ENCODE peak calls at places on chromosomes 6 and 20, in five cellular contexts. One of them, this sample, is unnamed.

GRCh38 chr20:54382419-54382818 is 93.0 kb upstream of the DOK5 start:
- DNase-seq in endothelial cell of umbilical vein: no peak
- DNase-seq in GM12878: no peak
- DNase-seq in K562: no peak
- DNase-seq in A549: no peak
- DNase-seq in this sample: no peak

GRCh38 chr6:157219201-157220200 is 103.8 kb downstream of the TMEM242 start:
- DNase-seq in GM12878: no peak
- DNase-seq in A549: no peak
- DNase-seq in K562: peak; percentile 32
- DNase-seq in endothelial cell of umbilical vein: no peak
- DNase-seq in this sample: peak; percentile 56

GRCh38 chr6:139882977-139883728 is 508.7 kb upstream of the CITED2 start:
- DNase-seq in K562: no peak
- DNase-seq in A549: no peak
- DNase-seq in endothelial cell of umbilical vein: peak; percentile 47
- DNase-seq in GM12878: no peak
- DNase-seq in this sample: peak; percentile 21

GRCh38 chr6:90347411-90347841 is 50.8 kb upstream of the BACH2 start:
- DNase-seq in A549: no peak
- DNase-seq in K562: no peak
- DNase-seq in endothelial cell of umbilical vein: no peak
- DNase-seq in GM12878: no peak
- DNase-seq in this sample: peak; percentile 5

GRCh38 chr6:113068569-113068968 is 721.4 kb downstream of the RFPL4B start:
- DNase-seq in A549: no peak
- DNase-seq in GM12878: no peak
- DNase-seq in endothelial cell of umbilical vein: no peak
- DNase-seq in K562: no peak
- DNase-seq in this sample: no peak

GRCh38 chr20:2652724-2653510 is 485 bp downstream of the NOP56 start:
- DNase-seq in A549: no peak
- DNase-seq in K562: no peak
- DNase-seq in GM12878: no peak
- DNase-seq in endothelial cell of umbilical vein: no peak
- DNase-seq in this sample: peak; percentile 32

GRCh38 chr6:4672772-4673171 is 103.4 kb upstream of the CDYL start:
- DNase-seq in endothelial cell of umbilical vein: peak; percentile 24
- DNase-seq in K562: no peak
- DNase-seq in GM12878: no peak
- DNase-seq in A549: no peak
- DNase-seq in this sample: no peak

GRCh38 chr6:124881898-124882579 is 80.2 kb upstream of the RNF217 start:
- DNase-seq in A549: peak; percentile 47
- DNase-seq in K562: no peak
- DNase-seq in GM12878: no peak
- DNase-seq in endothelial cell of umbilical vein: peak; percentile 11
- DNase-seq in this sample: no peak

GRCh38 chr6:100573169-100573568 is 108.4 kb upstream of the SIM1 start:
- DNase-seq in endothelial cell of umbilical vein: peak; percentile 54
- DNase-seq in GM12878: no peak
- DNase-seq in A549: peak; percentile 18
- DNase-seq in K562: peak; percentile 16
- DNase-seq in this sample: peak; percentile 36

GRCh38 chr20:9040874-9041524 is 27.9 kb upstream of the PLCB4 start:
- DNase-seq in A549: no peak
- DNase-seq in endothelial cell of umbilical vein: no peak
- DNase-seq in K562: peak; percentile 35
- DNase-seq in GM12878: no peak
- DNase-seq in this sample: no peak

GRCh38 chr6:1916334-1916985 is 306.7 kb downstream of the FOXC1 start:
- DNase-seq in endothelial cell of umbilical vein: peak; percentile 34
- DNase-seq in GM12878: no peak
- DNase-seq in A549: no peak
- DNase-seq in K562: no peak
- DNase-seq in this sample: no peak

GRCh38 chr6:52512199-52512598 is 64.7 kb downstream of the TRAM2 start:
- DNase-seq in GM12878: no peak
- DNase-seq in endothelial cell of umbilical vein: peak; percentile 92
- DNase-seq in K562: peak; percentile 65
- DNase-seq in A549: peak; percentile 18
- DNase-seq in this sample: no peak

GRCh38 chr6:18031680-18032256 is 44.3 kb upstream of the KIF13A start:
- DNase-seq in endothelial cell of umbilical vein: no peak
- DNase-seq in A549: no peak
- DNase-seq in K562: no peak
- DNase-seq in GM12878: no peak
- DNase-seq in this sample: no peak

GRCh38 chr20:41956316-41957050 is 338.3 kb upstream of the CHD6 start:
- DNase-seq in GM12878: no peak
- DNase-seq in A549: peak; percentile 21
- DNase-seq in K562: peak; percentile 50
- DNase-seq in endothelial cell of umbilical vein: peak; percentile 31
- DNase-seq in this sample: peak; percentile 49

GRCh38 chr6:67287566-67287965 is 1347.5 kb upstream of the ADGRB3 start:
- DNase-seq in A549: no peak
- DNase-seq in K562: no peak
- DNase-seq in endothelial cell of umbilical vein: no peak
- DNase-seq in GM12878: no peak
- DNase-seq in this sample: no peak

GRCh38 chr6:3356824-3357420 is 98.2 kb downstream of the PSMG4 start:
- DNase-seq in K562: no peak
- DNase-seq in A549: peak; percentile 76
- DNase-seq in endothelial cell of umbilical vein: no peak
- DNase-seq in GM12878: no peak
- DNase-seq in this sample: no peak

GRCh38 chr20:36399147-36399968 is 93.2 kb downstream of the DLGAP4 start:
- DNase-seq in GM12878: no peak
- DNase-seq in endothelial cell of umbilical vein: peak; percentile 73
- DNase-seq in A549: peak; percentile 75
- DNase-seq in K562: peak; percentile 72
- DNase-seq in this sample: peak; percentile 64

GRCh38 chr6:56840467-56841371 is 114.2 kb upstream of the BEND6 start:
- DNase-seq in GM12878: no peak
- DNase-seq in K562: no peak
- DNase-seq in endothelial cell of umbilical vein: peak; percentile 88
- DNase-seq in A549: peak; percentile 51
- DNase-seq in this sample: no peak

GRCh38 chr20:58048096-58048702 is 180.3 kb downstream of the ANKRD60 start:
- DNase-seq in K562: peak; percentile 24
- DNase-seq in A549: peak; percentile 39
- DNase-seq in GM12878: no peak
- DNase-seq in endothelial cell of umbilical vein: peak; percentile 28
- DNase-seq in this sample: peak; percentile 53

GRCh38 chr20:19692685-19693119 is 65.4 kb upstream of the RIN2 start:
- DNase-seq in GM12878: no peak
- DNase-seq in K562: peak; percentile 37
- DNase-seq in endothelial cell of umbilical vein: peak; percentile 68
- DNase-seq in A549: peak; percentile 61
- DNase-seq in this sample: peak; percentile 53

GRCh38 chr6:25392372-25392771 is 113.2 kb downstream of the CARMIL1 start:
- DNase-seq in GM12878: no peak
- DNase-seq in K562: no peak
- DNase-seq in endothelial cell of umbilical vein: no peak
- DNase-seq in A549: no peak
- DNase-seq in this sample: no peak

GRCh38 chr20:10263385-10264165 is 44.9 kb downstream of the SNAP25 start:
- DNase-seq in GM12878: no peak
- DNase-seq in K562: no peak
- DNase-seq in endothelial cell of umbilical vein: no peak
- DNase-seq in A549: peak; percentile 35
- DNase-seq in this sample: no peak

GRCh38 chr20:54475334-54476287 is at the start of gene DOK5:
- DNase-seq in endothelial cell of umbilical vein: peak; percentile 29
- DNase-seq in A549: no peak
- DNase-seq in K562: no peak
- DNase-seq in GM12878: no peak
- DNase-seq in this sample: no peak

GRCh38 chr6:16969699-16970695 is 131.9 kb upstream of the STMND1 start:
- DNase-seq in A549: no peak
- DNase-seq in GM12878: no peak
- DNase-seq in K562: no peak
- DNase-seq in endothelial cell of umbilical vein: no peak
- DNase-seq in this sample: no peak

GRCh38 chr20:54668271-54669053 is 193.1 kb downstream of the DOK5 start:
- DNase-seq in endothelial cell of umbilical vein: peak; percentile 34
- DNase-seq in A549: peak; percentile 26
- DNase-seq in GM12878: no peak
- DNase-seq in K562: peak; percentile 44
- DNase-seq in this sample: peak; percentile 37

GRCh38 chr6:119116712-119117281 is 38.3 kb upstream of the FAM184A start:
- DNase-seq in K562: peak; percentile 40
- DNase-seq in GM12878: no peak
- DNase-seq in endothelial cell of umbilical vein: peak; percentile 2
- DNase-seq in A549: no peak
- DNase-seq in this sample: peak; percentile 24

GRCh38 chr20:51767018-51767866 is 948 bp downstream of the ATP9A start:
- DNase-seq in A549: peak; percentile 87
- DNase-seq in endothelial cell of umbilical vein: peak; percentile 42
- DNase-seq in GM12878: no peak
- DNase-seq in K562: peak; percentile 21
- DNase-seq in this sample: no peak

GRCh38 chr6:30322527-30323501 is 3.9 kb upstream of the TRIM39 start:
- DNase-seq in GM12878: no peak
- DNase-seq in K562: peak; percentile 69
- DNase-seq in A549: no peak
- DNase-seq in endothelial cell of umbilical vein: no peak
- DNase-seq in this sample: peak; percentile 16

GRCh38 chr6:10276106-10276505 is 138.8 kb downstream of the TFAP2A start:
- DNase-seq in endothelial cell of umbilical vein: no peak
- DNase-seq in GM12878: no peak
- DNase-seq in A549: no peak
- DNase-seq in K562: no peak
- DNase-seq in this sample: no peak

GRCh38 chr6:703562-703961 is 10.6 kb upstream of the EXOC2 start:
- DNase-seq in GM12878: no peak
- DNase-seq in A549: no peak
- DNase-seq in endothelial cell of umbilical vein: peak; percentile 43
- DNase-seq in K562: no peak
- DNase-seq in this sample: no peak

DNA sequence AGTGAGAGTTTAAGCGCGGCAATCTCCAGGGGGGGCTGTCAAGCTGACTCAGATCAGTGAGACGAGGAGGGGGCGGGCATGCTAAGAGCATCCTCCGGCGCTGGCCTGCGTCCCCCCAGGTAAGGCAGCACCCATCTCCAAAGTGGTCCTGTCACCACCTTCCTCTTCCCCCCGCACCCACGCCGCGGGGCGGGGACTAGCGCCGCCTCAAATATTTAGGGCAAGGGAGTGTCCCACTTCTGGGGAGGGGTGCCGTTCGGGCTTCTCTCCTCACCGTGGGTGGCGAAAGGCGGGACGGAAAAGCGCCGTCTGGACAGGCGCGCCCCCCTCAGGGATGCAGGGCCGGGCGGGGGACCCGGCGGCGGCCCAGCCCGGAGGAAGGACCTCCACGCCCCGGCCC is 366 bp upstream of the TOX2 start:
- DNase-seq in endothelial cell of umbilical vein: no peak
- DNase-seq in A549: no peak
- DNase-seq in K562: no peak
- DNase-seq in GM12878: no peak
- DNase-seq in this sample: no peak
- TF ChIP-seq CTCF in endothelial cell of umbilical vein: no peak
- TF ChIP-seq CTCF in A549: no peak
- TF ChIP-seq CTCF in K562: no peak
- TF ChIP-seq CTCF in GM12878: no peak
- TF ChIP-seq CTCF in this sample: no peak

DNA sequence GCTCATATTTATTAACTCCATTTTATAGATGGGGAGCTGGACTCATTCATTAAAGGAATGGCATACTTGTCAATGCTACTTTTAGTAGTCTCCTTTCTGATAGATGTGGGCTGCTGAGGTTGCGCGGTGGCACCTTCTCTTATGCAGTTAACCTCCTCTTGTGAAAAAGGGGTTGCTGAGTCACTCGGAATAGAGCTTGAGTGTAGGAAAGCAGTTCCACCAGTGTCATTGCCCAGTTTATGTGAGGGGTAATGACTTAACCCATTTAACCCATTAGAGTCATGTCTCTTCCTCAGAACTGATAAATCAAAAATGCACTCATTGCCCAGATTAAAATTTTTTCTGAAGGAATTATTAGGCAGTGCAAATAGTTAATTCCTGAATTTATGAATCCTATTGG is 6.3 kb downstream of the MAPK14 start:
- DNase-seq in A549: peak; percentile 3
- DNase-seq in GM12878: no peak
- DNase-seq in K562: peak; percentile 31
- DNase-seq in endothelial cell of umbilical vein: no peak
- DNase-seq in this sample: peak; percentile 59
- TF ChIP-seq MAX in A549: no peak
- TF ChIP-seq MAX in GM12878: no peak
- TF ChIP-seq MAX in K562: no peak
- TF ChIP-seq MAX in endothelial cell of umbilical vein: no peak
- TF ChIP-seq MAX in this sample: no peak

GRCh38 chr20:38001173-38001875 is 31.9 kb downstream of the TTI1 start:
- DNase-seq in GM12878: no peak
- DNase-seq in endothelial cell of umbilical vein: peak; percentile 76
- DNase-seq in K562: no peak
- DNase-seq in A549: no peak
- DNase-seq in this sample: no peak

GRCh38 chr20:38000293-38000692 is 33.0 kb downstream of the TTI1 start:
- DNase-seq in K562: peak; percentile 19
- DNase-seq in endothelial cell of umbilical vein: no peak
- DNase-seq in A549: no peak
- DNase-seq in GM12878: no peak
- DNase-seq in this sample: no peak

GRCh38 chr20:38004416-38004815 is 28.8 kb downstream of the TTI1 start:
- DNase-seq in A549: no peak
- DNase-seq in endothelial cell of umbilical vein: no peak
- DNase-seq in K562: no peak
- DNase-seq in GM12878: no peak
- DNase-seq in this sample: no peak

GRCh38 chr20:38001981-38002380 is 31.3 kb downstream of the TTI1 start:
- DNase-seq in K562: peak; percentile 47
- DNase-seq in endothelial cell of umbilical vein: peak; percentile 84
- DNase-seq in A549: no peak
- DNase-seq in GM12878: no peak
- DNase-seq in this sample: no peak

DNA sequence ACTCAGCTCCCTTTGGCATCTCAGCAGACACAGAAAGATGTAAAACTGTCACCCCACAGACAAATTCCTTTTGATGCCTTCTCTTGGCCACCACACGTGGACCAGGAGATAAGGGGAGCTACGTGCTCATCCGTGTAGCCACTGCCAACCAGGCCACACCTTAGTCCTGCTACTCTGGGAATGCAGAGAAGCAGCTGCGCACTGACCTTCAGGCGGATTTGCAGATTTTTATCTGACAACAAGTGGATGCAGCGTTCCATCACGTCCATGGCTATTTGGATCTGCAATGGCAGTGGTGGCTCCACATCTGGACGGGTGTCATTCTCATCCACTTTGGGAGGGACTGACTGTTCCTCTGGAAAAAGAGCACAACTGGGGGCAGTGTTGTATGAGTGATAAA is 30.8 kb downstream of the TTI1 start:
- DNase-seq in endothelial cell of umbilical vein: no peak
- DNase-seq in GM12878: no peak
- DNase-seq in A549: no peak
- DNase-seq in K562: peak; percentile 46
- DNase-seq in this sample: no peak
- TF ChIP-seq MYC in endothelial cell of umbilical vein: no peak
- TF ChIP-seq MYC in GM12878: no peak
- TF ChIP-seq MYC in A549: no peak
- TF ChIP-seq MYC in K562: no peak
- TF ChIP-seq MYC in this sample: no peak

GRCh38 chr6:158661156-158661555 is 11.3 kb downstream of the SYTL3 start:
- DNase-seq in K562: no peak
- DNase-seq in GM12878: no peak
- DNase-seq in endothelial cell of umbilical vein: no peak
- DNase-seq in A549: no peak
- DNase-seq in this sample: no peak
- TF ChIP-seq CTCF in K562: no peak
- TF ChIP-seq CTCF in GM12878: no peak
- TF ChIP-seq CTCF in endothelial cell of umbilical vein: no peak
- TF ChIP-seq CTCF in A549: no peak
- TF ChIP-seq CTCF in this sample: no peak